ENCODE peak calls at places on chromosomes 13 and 19, in four cellular contexts. G is endothelial cell of umbilical vein, X is IMR-90, W is K562. Z is an unnamed sample. For H3K9me1, the result is how much of the 10 kb centered on the place peaks cover.

GRCh38 chr13:73938375-73939070 is 195.7 kb downstream of the KLF12 start:
- DNase-seq in W (no peak), G (peak), X (peak), Z (peak)

GRCh38 chr13:109192306-109192705 is 562.9 kb downstream of the MYO16 start:
- DNase-seq in G (no peak), X (no peak), W (no peak), Z (no peak)

GRCh38 chr13:48896312-48896711 is 79.4 kb upstream of the FNDC3A start:
- DNase-seq in X (peak), W (no peak), G (peak), Z (no peak)

GRCh38 chr19:55115446-55116065 is 1.9 kb downstream of the PPP1R12C start:
- DNase-seq in W (peak), X (peak), G (peak), Z (no peak)

GRCh38 chr13:85771856-85772255 is 27.4 kb downstream of the SLITRK6 start:
- DNase-seq in G (no peak), W (no peak), X (peak), Z (no peak)

GRCh38 chr13:29239653-29240525 is 355.6 kb downstream of the SLC7A1 start:
- DNase-seq in W (no peak), G (no peak), X (no peak), Z (no peak)

GRCh38 chr19:43651758-43652545 is 12.3 kb upstream of the CADM4 start:
- DNase-seq in W (peak), G (peak), X (peak), Z (no peak)

GRCh38 chr13:106036870-106037269 is 498.6 kb downstream of the EFNB2 start:
- DNase-seq in X (no peak), W (no peak), G (no peak), Z (no peak)

GRCh38 chr13:80036845-80037504 is 304.0 kb downstream of the SPRY2 start:
- DNase-seq in W (no peak), G (no peak), X (no peak), Z (no peak)

GRCh38 chr13:96273196-96273595 is 183.3 kb downstream of the HS6ST3 start:
- DNase-seq in X (no peak), W (no peak), G (no peak), Z (no peak)

GRCh38 chr13:71316964-71317363 is 550.0 kb downstream of the DACH1 start:
- DNase-seq in G (no peak), W (no peak), X (no peak), Z (no peak)

GRCh38 chr13:110210604-110210985 is 96.4 kb downstream of the COL4A1 start:
- DNase-seq in G (no peak), W (no peak), X (no peak), Z (no peak)

GRCh38 chr13:26007774-26008173 is 44.0 kb downstream of the SHISA2 start:
- DNase-seq in X (no peak), W (no peak), G (peak), Z (no peak)

GRCh38 chr19:15195987-15196682 is 4.7 kb downstream of the NOTCH3 start:
- DNase-seq in X (no peak), W (peak), G (no peak), Z (no peak)
- H3K9me1 ChIP-seq in X (under half), W (under half), G (under half), Z (under half)

GRCh38 chr19:36113425-36113824 is 1.2 kb downstream of the POLR2I start:
- DNase-seq in X (no peak), G (no peak), W (no peak), Z (no peak)

GRCh38 chr19:36115453-36116343 is at the start of gene TBCB:
- DNase-seq in W (peak), X (peak), G (peak), Z (no peak)

GRCh38 chr19:36114763-36115452 is at the start of gene POLR2I:
- DNase-seq in G (peak), X (peak), W (peak), Z (peak)

GRCh38 chr19:36112678-36113077 is 1.7 kb downstream of the OVOL3 start:
- DNase-seq in W (no peak), G (no peak), X (no peak), Z (no peak)

DNA sequence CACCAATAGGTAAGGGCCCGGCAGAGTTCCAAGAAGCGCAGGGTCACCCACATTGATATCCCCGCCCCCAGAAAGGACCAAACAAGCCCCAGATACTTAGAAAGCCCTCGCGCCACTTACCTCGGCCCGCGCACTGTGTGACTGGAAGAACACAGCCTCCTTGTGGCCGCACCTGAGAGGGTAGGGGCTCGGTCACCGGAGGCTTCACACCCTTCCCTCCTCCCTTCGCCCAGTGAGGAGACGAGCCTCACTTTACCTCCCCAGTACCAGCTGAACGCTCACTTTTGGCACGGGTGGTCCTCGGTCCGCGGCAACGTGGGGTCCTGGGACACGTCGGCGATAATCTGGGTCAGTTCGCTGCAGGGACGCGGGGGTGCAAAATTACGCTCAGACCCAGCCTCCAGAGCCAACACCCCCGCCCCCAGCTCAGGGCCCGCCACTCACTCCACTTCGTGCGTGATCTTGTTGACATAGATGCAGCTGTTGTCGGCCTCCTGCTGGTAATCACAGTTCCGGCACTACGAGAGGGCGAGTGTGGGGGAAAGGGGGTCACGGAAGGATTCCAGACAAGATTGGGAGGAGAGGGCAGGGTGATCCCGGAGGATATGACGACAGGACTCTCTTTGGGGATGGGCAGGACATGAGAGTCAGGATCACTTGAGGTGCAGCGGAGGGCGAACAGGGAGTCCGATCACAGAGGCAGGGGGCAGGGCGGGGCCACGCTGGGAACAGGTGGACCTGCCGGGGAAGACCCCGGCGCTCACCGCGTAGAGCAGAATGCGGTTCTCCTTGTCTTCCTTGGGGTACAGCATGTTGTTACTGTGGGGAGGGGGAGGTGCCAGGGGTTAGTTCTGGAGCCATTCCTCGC is 546 bp downstream of the POLR2I start:
- DNase-seq in G (peak), W (peak), X (peak), Z (no peak)
- TF ChIP-seq CTCF in G (no peak), W (peak), X (peak), Z (peak)

DNA sequence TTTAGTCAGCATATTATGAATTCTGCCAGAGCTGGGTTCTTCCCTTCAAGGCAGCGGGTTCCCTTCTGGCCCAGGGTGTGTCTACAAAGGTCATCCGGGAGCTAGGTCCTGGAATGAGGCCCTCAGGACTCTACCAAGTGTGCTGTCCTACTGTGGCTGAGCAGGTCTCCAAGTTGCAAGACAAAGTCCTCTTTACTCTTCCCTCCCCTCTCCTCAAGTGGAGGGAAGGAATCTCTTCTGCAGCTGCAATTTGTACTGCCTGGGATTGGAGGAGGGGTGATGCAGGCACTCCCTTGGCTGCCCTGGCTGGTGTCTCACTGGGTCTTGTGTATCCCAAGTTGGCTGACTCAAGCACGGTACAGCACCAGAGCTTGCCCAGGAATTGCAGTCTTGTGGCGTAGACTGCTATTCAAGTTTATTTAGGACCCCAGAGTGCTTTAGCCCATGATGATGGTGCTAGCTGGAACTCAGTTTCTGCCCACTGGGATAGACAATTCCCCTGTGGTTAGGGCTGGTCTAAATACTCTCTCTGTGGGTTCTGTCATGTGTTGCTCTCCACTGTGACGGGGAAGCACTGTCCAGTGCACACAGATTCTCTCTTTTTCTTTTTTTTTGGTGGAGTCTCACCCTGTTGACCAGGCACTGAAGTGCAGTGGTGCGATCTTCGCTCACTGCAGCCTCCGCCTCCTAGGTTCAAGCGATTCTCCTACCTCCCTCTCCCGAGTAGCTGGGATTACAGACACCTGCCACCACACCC is 28.5 kb downstream of the RFC3 start:
- DNase-seq in G (no peak), W (no peak), X (no peak), Z (no peak)
- H3K9me1 ChIP-seq in G (under half), W (under half), X (under half), Z (under half)

GRCh38 chr19:17512574-17512939 is 1.1 kb downstream of the PGLS start:
- DNase-seq in X (no peak), G (no peak), W (no peak), Z (no peak)

GRCh38 chr19:17513801-17514200 is 2.4 kb downstream of the PGLS start:
- DNase-seq in X (no peak), W (no peak), G (no peak), Z (no peak)

GRCh38 chr19:17515408-17516149 is 4.1 kb downstream of the PGLS start:
- DNase-seq in X (no peak), G (no peak), W (no peak), Z (no peak)

GRCh38 chr19:17510220-17510993 is 1.0 kb upstream of the PGLS start:
- DNase-seq in W (no peak), X (no peak), G (peak), Z (no peak)

GRCh38 chr19:17511724-17512573 is 500 bp downstream of the PGLS start:
- DNase-seq in X (peak), G (peak), W (peak), Z (no peak)
- TF ChIP-seq CTCF in X (no peak), G (peak), W (peak), Z (peak)

DNA sequence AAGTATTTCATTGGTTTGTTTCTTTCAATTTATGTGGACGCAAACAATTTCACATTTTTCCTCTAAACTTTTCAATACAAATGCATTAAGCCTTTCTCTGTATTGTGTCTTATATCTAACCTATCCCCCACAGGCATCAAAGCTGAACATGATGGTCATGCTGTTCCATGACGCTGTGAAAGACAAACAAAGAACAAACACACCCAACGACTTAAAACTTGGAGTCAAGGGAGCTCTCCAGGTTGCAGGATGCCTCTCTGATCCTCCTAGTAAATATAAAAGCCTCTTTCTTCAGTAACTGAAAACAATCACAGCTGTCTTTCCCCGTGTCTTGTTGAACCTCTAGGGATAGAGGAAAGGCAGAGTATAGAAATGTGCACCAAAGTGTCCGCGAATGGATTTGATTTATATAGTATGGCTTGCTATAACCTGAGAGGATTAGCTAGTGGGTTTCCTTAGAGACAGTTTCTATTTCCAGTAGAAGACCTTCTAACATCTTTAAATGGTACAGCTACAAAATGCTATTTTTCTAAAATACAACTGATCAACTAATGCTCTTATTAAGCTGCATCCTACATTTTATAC is 43.1 kb downstream of the PCDH9 start:
- DNase-seq in W (no peak), G (no peak), X (no peak), Z (no peak)
- H3K9me1 ChIP-seq in W (under half), G (under half), X (under half), Z (under half)

DNA sequence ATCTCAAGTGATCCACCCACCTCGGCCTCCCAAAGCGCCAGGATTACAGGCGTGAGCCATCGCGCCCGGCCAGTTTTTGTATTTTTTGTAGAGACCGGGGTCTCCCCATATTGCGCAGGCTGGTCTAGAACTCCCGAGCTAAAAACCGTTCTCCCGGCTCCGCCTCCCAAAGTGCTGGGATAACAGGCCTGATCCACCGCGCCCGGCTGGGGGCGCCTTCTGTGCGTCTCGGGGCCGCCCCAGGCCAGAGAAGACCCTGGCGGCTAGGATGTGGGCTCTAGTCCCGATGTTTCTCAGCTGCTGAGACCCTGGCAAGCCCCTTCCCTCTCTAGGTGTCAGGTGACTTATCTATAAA is 3.6 kb downstream of the ARHGAP45 start:
- DNase-seq in X (no peak), W (no peak), G (no peak), Z (no peak)
- TF ChIP-seq CTCF in X (peak), W (no peak), G (peak), Z (no peak)

GRCh38 chr19:27822336-27822735 is 1390.6 kb downstream of the UQCRFS1 start:
- DNase-seq in X (no peak), G (no peak), W (no peak), Z (no peak)
- H3K9me1 ChIP-seq in X (under half), G (under half), W (under half), Z (under half)

DNA sequence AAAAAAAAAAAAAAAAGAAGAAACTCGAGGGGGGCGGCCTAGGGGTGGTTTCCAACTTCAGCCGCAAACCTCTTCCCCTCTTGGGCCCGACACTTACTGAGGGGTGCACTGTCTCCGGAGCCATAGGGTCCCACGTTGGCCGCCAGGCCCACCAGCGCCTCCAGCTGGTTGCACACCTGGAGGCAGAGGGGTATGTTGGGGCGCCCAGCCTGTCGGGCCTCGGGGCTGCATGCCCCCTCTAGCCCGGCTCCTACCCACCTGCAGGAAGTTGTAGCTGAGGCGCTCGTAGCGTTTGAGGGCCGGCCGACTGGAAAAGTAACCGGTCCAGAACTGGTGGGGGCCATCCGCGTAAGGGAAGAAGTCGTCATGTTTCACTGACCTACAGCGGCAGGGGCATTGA is 8.6 kb downstream of the MAN2B1 start:
- DNase-seq in G (no peak), W (no peak), X (no peak), Z (no peak)
- TF ChIP-seq CTCF in G (no peak), W (no peak), X (no peak), Z (no peak)

GRCh38 chr19:27974082-27974513 is 1238.9 kb downstream of the UQCRFS1 start:
- DNase-seq in X (no peak), G (no peak), W (peak), Z (no peak)
- H3K9me1 ChIP-seq in X (under half), G (under half), W (under half), Z (under half)

GRCh38 chr19:27774337-27774736 is 1438.6 kb downstream of the UQCRFS1 start:
- DNase-seq in G (no peak), W (peak), X (no peak), Z (no peak)
- TF ChIP-seq CTCF in G (peak), W (peak), X (no peak), Z (peak)

Z was measured in keratinocyte.